ENCODE peak calls at places on chromosome 13, in eight cellular contexts. One of them, this sample, is unnamed.
A peak's percentile ranks its signal among the peaks of the same experiment; 100 is the strongest.

GRCh38 chr13:56317839-56318238 is 822.9 kb upstream of the PRR20A start:
- DNase-seq in activated gamma-delta T cell: no peak
- DNase-seq in anterior cingulate cortex: no peak
- DNase-seq in lower lobe of right lung: no peak
- DNase-seq in pulmonary artery endothelial cell: no peak
- DNase-seq in CD4-positive, alpha-beta memory T cell: no peak
- DNase-seq in stimulated activated CD8-positive, alpha-beta memory T cell treated with anti-CD3 and anti-CD28 coated beads, Interleukin-4, amount 100 ng/mL, for 24 hours: no peak
- DNase-seq in ELF-1: no peak
- DNase-seq in this sample: no peak

GRCh38 chr13:102815788-102816187 is 16.9 kb downstream of the BIVM start:
- DNase-seq in activated gamma-delta T cell: no peak
- DNase-seq in anterior cingulate cortex: no peak
- DNase-seq in lower lobe of right lung: no peak
- DNase-seq in pulmonary artery endothelial cell: no peak
- DNase-seq in CD4-positive, alpha-beta memory T cell: no peak
- DNase-seq in stimulated activated CD8-positive, alpha-beta memory T cell treated with anti-CD3 and anti-CD28 coated beads, Interleukin-4, amount 100 ng/mL, for 24 hours: no peak
- DNase-seq in ELF-1: no peak
- DNase-seq in this sample: no peak

GRCh38 chr13:91922969-91923592 is 524.7 kb downstream of the GPC5 start:
- DNase-seq in activated gamma-delta T cell: no peak
- DNase-seq in anterior cingulate cortex: no peak
- DNase-seq in lower lobe of right lung: no peak
- DNase-seq in pulmonary artery endothelial cell: no peak
- DNase-seq in CD4-positive, alpha-beta memory T cell: no peak
- DNase-seq in stimulated activated CD8-positive, alpha-beta memory T cell treated with anti-CD3 and anti-CD28 coated beads, Interleukin-4, amount 100 ng/mL, for 24 hours: no peak
- DNase-seq in ELF-1: no peak
- DNase-seq in this sample: no peak

GRCh38 chr13:24827799-24828198 is 63.8 kb downstream of the RNF17 start:
- DNase-seq in activated gamma-delta T cell: no peak
- DNase-seq in anterior cingulate cortex: no peak
- DNase-seq in lower lobe of right lung: no peak
- DNase-seq in pulmonary artery endothelial cell: no peak
- DNase-seq in CD4-positive, alpha-beta memory T cell: no peak
- DNase-seq in stimulated activated CD8-positive, alpha-beta memory T cell treated with anti-CD3 and anti-CD28 coated beads, Interleukin-4, amount 100 ng/mL, for 24 hours: no peak
- DNase-seq in ELF-1: no peak
- DNase-seq in this sample: no peak

GRCh38 chr13:29750178-29750530 is 100.3 kb downstream of the UBL3 start:
- DNase-seq in activated gamma-delta T cell: no peak
- DNase-seq in anterior cingulate cortex: no peak
- DNase-seq in lower lobe of right lung: no peak
- DNase-seq in pulmonary artery endothelial cell: no peak
- DNase-seq in CD4-positive, alpha-beta memory T cell: no peak
- DNase-seq in stimulated activated CD8-positive, alpha-beta memory T cell treated with anti-CD3 and anti-CD28 coated beads, Interleukin-4, amount 100 ng/mL, for 24 hours: no peak
- DNase-seq in ELF-1: no peak
- DNase-seq in this sample: no peak

GRCh38 chr13:44815507-44816074 is 173.7 kb downstream of the NUFIP1 start:
- DNase-seq in activated gamma-delta T cell: no peak
- DNase-seq in anterior cingulate cortex: peak; percentile 11
- DNase-seq in lower lobe of right lung: peak; percentile 45
- DNase-seq in pulmonary artery endothelial cell: no peak
- DNase-seq in CD4-positive, alpha-beta memory T cell: no peak
- DNase-seq in stimulated activated CD8-positive, alpha-beta memory T cell treated with anti-CD3 and anti-CD28 coated beads, Interleukin-4, amount 100 ng/mL, for 24 hours: no peak
- DNase-seq in ELF-1: peak; percentile 77
- DNase-seq in this sample: peak; percentile 67

GRCh38 chr13:110350509-110350908 is 43.4 kb downstream of the COL4A2 start:
- DNase-seq in activated gamma-delta T cell: no peak
- DNase-seq in anterior cingulate cortex: no peak
- DNase-seq in lower lobe of right lung: no peak
- DNase-seq in pulmonary artery endothelial cell: no peak
- DNase-seq in CD4-positive, alpha-beta memory T cell: no peak
- DNase-seq in stimulated activated CD8-positive, alpha-beta memory T cell treated with anti-CD3 and anti-CD28 coated beads, Interleukin-4, amount 100 ng/mL, for 24 hours: no peak
- DNase-seq in ELF-1: no peak
- DNase-seq in this sample: no peak

GRCh38 chr13:98576963-98577822 is at the start of gene STK24:
- DNase-seq in activated gamma-delta T cell: peak; percentile 38
- DNase-seq in anterior cingulate cortex: no peak
- DNase-seq in lower lobe of right lung: peak; percentile 75
- DNase-seq in pulmonary artery endothelial cell: no peak
- DNase-seq in CD4-positive, alpha-beta memory T cell: peak; percentile 56
- DNase-seq in stimulated activated CD8-positive, alpha-beta memory T cell treated with anti-CD3 and anti-CD28 coated beads, Interleukin-4, amount 100 ng/mL, for 24 hours: peak; percentile 53
- DNase-seq in ELF-1: peak; percentile 69
- DNase-seq in this sample: no peak

GRCh38 chr13:93927431-93927830 is 552.1 kb downstream of the DCT start:
- DNase-seq in activated gamma-delta T cell: no peak
- DNase-seq in anterior cingulate cortex: no peak
- DNase-seq in lower lobe of right lung: no peak
- DNase-seq in pulmonary artery endothelial cell: no peak
- DNase-seq in CD4-positive, alpha-beta memory T cell: no peak
- DNase-seq in stimulated activated CD8-positive, alpha-beta memory T cell treated with anti-CD3 and anti-CD28 coated beads, Interleukin-4, amount 100 ng/mL, for 24 hours: no peak
- DNase-seq in ELF-1: no peak
- DNase-seq in this sample: no peak

GRCh38 chr13:100363351-100363750 is 225.2 kb downstream of the GGACT start:
- DNase-seq in activated gamma-delta T cell: no peak
- DNase-seq in anterior cingulate cortex: no peak
- DNase-seq in lower lobe of right lung: no peak
- DNase-seq in pulmonary artery endothelial cell: no peak
- DNase-seq in CD4-positive, alpha-beta memory T cell: no peak
- DNase-seq in stimulated activated CD8-positive, alpha-beta memory T cell treated with anti-CD3 and anti-CD28 coated beads, Interleukin-4, amount 100 ng/mL, for 24 hours: no peak
- DNase-seq in ELF-1: no peak
- DNase-seq in this sample: peak; percentile 19

GRCh38 chr13:84844473-84844872 is 954.7 kb downstream of the SLITRK6 start:
- DNase-seq in activated gamma-delta T cell: no peak
- DNase-seq in anterior cingulate cortex: no peak
- DNase-seq in lower lobe of right lung: no peak
- DNase-seq in pulmonary artery endothelial cell: no peak
- DNase-seq in CD4-positive, alpha-beta memory T cell: no peak
- DNase-seq in stimulated activated CD8-positive, alpha-beta memory T cell treated with anti-CD3 and anti-CD28 coated beads, Interleukin-4, amount 100 ng/mL, for 24 hours: no peak
- DNase-seq in ELF-1: no peak
- DNase-seq in this sample: peak; percentile 4

GRCh38 chr13:46687810-46688209 is 109.2 kb downstream of the ESD start:
- DNase-seq in activated gamma-delta T cell: no peak
- DNase-seq in anterior cingulate cortex: no peak
- DNase-seq in lower lobe of right lung: no peak
- DNase-seq in pulmonary artery endothelial cell: no peak
- DNase-seq in CD4-positive, alpha-beta memory T cell: no peak
- DNase-seq in stimulated activated CD8-positive, alpha-beta memory T cell treated with anti-CD3 and anti-CD28 coated beads, Interleukin-4, amount 100 ng/mL, for 24 hours: no peak
- DNase-seq in ELF-1: peak; percentile 44
- DNase-seq in this sample: peak; percentile 3

GRCh38 chr13:113964251-113964995 is 9.5 kb downstream of the C13orf46 start:
- DNase-seq in activated gamma-delta T cell: no peak
- DNase-seq in anterior cingulate cortex: no peak
- DNase-seq in lower lobe of right lung: peak; percentile 19
- DNase-seq in pulmonary artery endothelial cell: no peak
- DNase-seq in CD4-positive, alpha-beta memory T cell: no peak
- DNase-seq in stimulated activated CD8-positive, alpha-beta memory T cell treated with anti-CD3 and anti-CD28 coated beads, Interleukin-4, amount 100 ng/mL, for 24 hours: no peak
- DNase-seq in ELF-1: no peak
- DNase-seq in this sample: no peak

GRCh38 chr13:75790198-75790970 is 154.3 kb downstream of the LMO7 start:
- DNase-seq in activated gamma-delta T cell: no peak
- DNase-seq in anterior cingulate cortex: no peak
- DNase-seq in lower lobe of right lung: no peak
- DNase-seq in pulmonary artery endothelial cell: no peak
- DNase-seq in CD4-positive, alpha-beta memory T cell: no peak
- DNase-seq in stimulated activated CD8-positive, alpha-beta memory T cell treated with anti-CD3 and anti-CD28 coated beads, Interleukin-4, amount 100 ng/mL, for 24 hours: no peak
- DNase-seq in ELF-1: no peak
- DNase-seq in this sample: no peak